ENCODE peak calls at places on chromosomes 4 and X, in five cellular contexts. E is hepatocyte, X is WERI-Rb-1, F is prostate gland, P is H9. C is an unnamed sample.
A peak's percentile ranks its signal among the peaks of the same experiment; 100 is the strongest.

GRCh38 chrX:119045884-119046283 is 26.9 kb upstream of the CT47C1 start:
- DNase-seq in E (no peak), X (no peak), F (no peak), P (no peak), C (no peak)

GRCh38 chr4:145937021-145937861 is 1.4 kb downstream of the ZNF827 start:
- DNase-seq in E (peak; percentile 86), X (peak; percentile 88), F (peak; percentile 58), P (peak; percentile 56), C (peak; percentile 42)

GRCh38 chrX:41384041-41384705 is 50.2 kb downstream of the DDX3X start:
- DNase-seq in E (peak; percentile 76), X (no peak), F (peak; percentile 4), P (no peak), C (no peak)

GRCh38 chr4:186809070-186809469 is 85.4 kb upstream of the FAT1 start:
- DNase-seq in E (no peak), X (no peak), F (no peak), P (no peak), C (no peak)

GRCh38 chr4:94461506-94461905 is 9.8 kb downstream of the PDLIM5 start:
- DNase-seq in E (no peak), X (no peak), F (no peak), P (no peak), C (no peak)

GRCh38 chr4:3436048-3436797 is 5.5 kb upstream of the HGFAC start:
- DNase-seq in E (no peak), X (no peak), F (no peak), P (no peak), C (no peak)

GRCh38 chrX:123450217-123450616 is 266.1 kb downstream of the GRIA3 start:
- DNase-seq in E (peak; percentile 7), X (no peak), F (no peak), P (no peak), C (no peak)

GRCh38 chr4:55123791-55124190 is 1.6 kb downstream of the KDR start:
- DNase-seq in E (no peak), X (no peak), F (no peak), P (no peak), C (no peak)

GRCh38 chr4:124804584-124804983 is 92.1 kb upstream of the ANKRD50 start:
- DNase-seq in E (no peak), X (no peak), F (no peak), P (no peak), C (no peak)

GRCh38 chr4:184120549-184121127 is 97.0 kb downstream of the ENPP6 start:
- DNase-seq in E (no peak), X (no peak), F (no peak), P (no peak), C (no peak)

DNA sequence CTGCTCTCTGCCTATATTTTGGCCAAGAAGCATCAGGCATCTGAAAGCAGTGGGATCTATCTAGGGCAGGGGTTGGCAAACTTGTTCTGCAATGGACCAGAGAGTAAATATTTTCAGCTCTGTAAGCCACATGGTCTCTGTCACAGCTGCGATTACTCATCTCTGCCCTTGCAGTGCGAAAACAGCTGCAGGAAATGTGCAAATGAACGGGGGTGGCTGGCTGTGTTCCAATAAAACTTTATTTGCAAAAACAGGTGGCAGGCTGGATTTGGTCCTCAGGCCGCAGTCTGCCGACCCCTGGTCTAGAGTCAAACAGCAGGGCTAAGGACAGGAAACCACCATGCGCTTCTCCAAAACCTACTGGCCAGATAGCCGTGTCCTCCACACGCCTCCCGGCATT is 48.6 kb downstream of the ACOX3 start:
- DNase-seq in E (no peak), X (no peak), F (peak; percentile 22), P (no peak), C (no peak)
- TF ChIP-seq CTCF in E (no peak), X (no peak), F (no peak), P (no peak), C (no peak)

DNA sequence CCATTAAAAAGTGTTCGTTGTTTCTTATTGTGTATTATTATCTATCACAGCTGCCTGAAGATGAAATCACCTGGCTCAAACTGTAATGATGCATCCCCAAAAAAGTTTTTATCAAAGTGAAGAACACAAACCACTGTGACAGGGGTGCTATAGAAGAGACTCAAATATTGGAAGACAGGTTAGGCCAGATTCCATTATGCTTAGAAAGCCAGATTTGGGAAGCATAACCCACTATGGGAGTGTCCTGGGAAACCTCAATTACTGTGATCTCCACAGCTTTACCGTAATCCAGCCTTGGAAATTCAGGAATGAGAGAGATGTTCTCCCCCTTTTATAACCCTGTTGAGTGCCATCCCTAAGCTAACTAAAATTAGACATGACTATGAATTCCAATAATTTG is 114.2 kb downstream of the NWD2 start:
- DNase-seq in E (no peak), X (no peak), F (no peak), P (no peak), C (no peak)
- TF ChIP-seq CTCF in E (no peak), X (no peak), F (no peak), P (no peak), C (no peak)

DNA sequence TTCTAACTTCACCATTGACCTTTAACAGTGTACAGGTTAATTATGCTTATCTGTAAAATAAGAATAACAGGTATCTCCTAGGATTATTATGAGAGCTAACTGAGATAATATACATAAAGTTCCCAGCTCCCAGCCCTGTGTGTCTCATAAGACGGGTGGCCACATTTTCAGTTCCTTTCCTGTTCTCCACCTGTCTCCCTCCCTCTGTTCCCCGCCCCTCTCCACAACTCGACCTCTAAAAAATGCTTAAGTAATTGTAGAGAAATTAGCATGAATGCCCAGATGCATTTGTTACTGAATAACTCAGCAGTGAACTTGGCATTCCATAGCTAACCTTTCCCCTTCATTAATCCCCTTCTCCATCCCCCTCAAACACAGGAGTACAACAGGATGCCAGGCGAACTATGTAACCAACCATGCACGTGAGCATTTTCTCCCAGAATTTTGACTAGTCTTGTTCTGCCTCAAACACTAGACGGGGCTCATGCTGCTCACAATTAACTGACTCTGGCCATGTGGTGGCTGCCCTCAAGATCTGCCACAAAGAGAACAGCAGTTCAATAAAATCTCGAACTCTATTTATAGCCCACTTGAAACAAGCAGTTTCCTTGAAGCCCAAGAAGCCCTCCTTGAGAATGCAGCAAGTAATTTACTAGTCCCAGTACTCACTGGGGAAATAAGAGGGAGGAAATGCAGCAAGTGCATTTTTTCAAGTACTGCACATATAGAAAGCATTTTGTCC is 351.2 kb downstream of the ARHGAP24 start:
- DNase-seq in E (peak; percentile 68), X (peak; percentile 44), F (no peak), P (peak; percentile 58), C (no peak)
- TF ChIP-seq CTCF in E (peak; percentile 36), X (peak; percentile 24), F (no peak), P (no peak), C (no peak)

GRCh38 chrX:11725631-11726442 is 32.2 kb upstream of the MSL3 start:
- DNase-seq in E (no peak), X (no peak), F (no peak), P (no peak), C (no peak)

GRCh38 chrX:11722304-11722703 is 35.7 kb upstream of the MSL3 start:
- DNase-seq in E (no peak), X (no peak), F (no peak), P (no peak), C (no peak)

GRCh38 chrX:11728556-11728955 is 29.5 kb upstream of the MSL3 start:
- DNase-seq in E (no peak), X (no peak), F (no peak), P (no peak), C (no peak)

GRCh38 chrX:11724122-11725017 is 33.7 kb upstream of the MSL3 start:
- DNase-seq in E (peak; percentile 13), X (peak; percentile 11), F (peak; percentile 4), P (no peak), C (no peak)
- TF ChIP-seq CTCF in E (peak; percentile 60), X (peak; percentile 52), F (peak; percentile 46), P (peak; percentile 73), C (peak; percentile 21)

GRCh38 chrX:17007134-17007768 is 60.8 kb downstream of the REPS2 start:
- DNase-seq in E (no peak), X (peak; percentile 62), F (no peak), P (peak; percentile 42), C (no peak)
- TF ChIP-seq CTCF in E (peak; percentile 22), X (peak; percentile 69), F (no peak), P (peak; percentile 58), C (no peak)

DNA sequence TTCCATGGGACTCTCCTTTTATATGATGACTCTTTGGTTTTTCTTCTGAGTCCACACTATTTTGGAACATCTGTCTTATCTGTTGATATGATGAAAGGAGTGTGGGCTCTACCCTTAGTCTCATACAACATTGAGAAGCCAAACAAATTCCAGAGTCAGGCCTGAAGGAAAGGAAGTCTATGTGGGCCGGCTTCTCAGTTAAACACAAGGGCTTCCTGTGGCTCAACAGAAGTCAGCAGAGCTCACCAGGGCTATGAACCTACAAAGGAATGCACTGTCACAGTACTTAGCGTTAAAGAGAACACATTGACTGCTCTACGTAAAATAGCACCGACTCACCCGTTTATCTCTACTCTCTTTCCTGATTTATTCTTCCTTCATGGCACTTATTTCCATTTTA is 641.0 kb upstream of the FRG1 start:
- DNase-seq in E (no peak), X (no peak), F (no peak), P (no peak), C (no peak)
- TF ChIP-seq CTCF in E (no peak), X (no peak), F (no peak), P (no peak), C (no peak)

GRCh38 chr4:6109842-6110560 is 90.3 kb downstream of the JAKMIP1 start:
- DNase-seq in E (peak; percentile 77), X (peak; percentile 86), F (no peak), P (peak; percentile 90), C (no peak)
- TF ChIP-seq CTCF in E (peak; percentile 27), X (peak; percentile 94), F (peak; percentile 28), P (peak; percentile 82), C (no peak)

C was measured in activated B cell treated with CpG ODN at 0.5 μM for 24 hours.